ENCODE peak calls at places on chromosomes 1 and 21, in four cellular contexts. K is neural progenitor cell, S is astrocyte, T is heart right ventricle. X is an unnamed sample. For H3K4me1, the result is how much of the 10 kb centered on the place peaks cover.

GRCh38 chr1:164678289-164678688 is 119.3 kb downstream of the PBX1 start:
- DNase-seq in K (no peak), S (no peak), T (no peak), X (no peak)

GRCh38 chr21:17650301-17650700 is 37.6 kb upstream of the BTG3 start:
- DNase-seq in K (no peak), S (no peak), T (no peak), X (no peak)

GRCh38 chr1:14598007-14598497 is 433 bp upstream of the KAZN start:
- DNase-seq in K (peak), S (no peak), T (no peak), X (no peak)

GRCh38 chr1:10308001-10308400 is 90.9 kb upstream of the PGD start:
- DNase-seq in K (no peak), S (no peak), T (no peak), X (peak)

GRCh38 chr21:39575778-39576177 is 37.0 kb upstream of the B3GALT5 start:
- DNase-seq in K (no peak), S (peak), T (no peak), X (no peak)

GRCh38 chr1:172360511-172360910 is 60.0 kb upstream of the C1orf105 start:
- DNase-seq in K (peak), S (peak), T (no peak), X (no peak)

GRCh38 chr21:35529141-35529863 is 480.2 kb upstream of the RUNX1 start:
- DNase-seq in K (no peak), S (peak), T (no peak), X (no peak)

GRCh38 chr1:212828395-212828794 is 19.1 kb downstream of the SPATA45 start:
- DNase-seq in K (no peak), S (no peak), T (no peak), X (no peak)

GRCh38 chr21:32306021-32306780 is 7.5 kb downstream of the MRAP start:
- DNase-seq in K (peak), S (no peak), T (no peak), X (no peak)

GRCh38 chr1:181784039-181784683 is 277.4 kb downstream of the ZNF648 start:
- DNase-seq in K (no peak), S (no peak), T (no peak), X (no peak)

GRCh38 chr1:246444611-246445010 is 62.5 kb downstream of the SMYD3 start:
- DNase-seq in K (no peak), S (no peak), T (no peak), X (no peak)

GRCh38 chr1:248045209-248045608 is 1.4 kb upstream of the OR2L3 start:
- DNase-seq in K (no peak), S (no peak), T (no peak), X (no peak)

GRCh38 chr21:14773777-14774345 is 227.7 kb upstream of the SAMSN1 start:
- DNase-seq in K (peak), S (no peak), T (peak), X (peak)

GRCh38 chr1:223323491-223324484 is 40.2 kb downstream of the SUSD4 start:
- DNase-seq in K (no peak), S (no peak), T (no peak), X (no peak)

GRCh38 chr1:67773462-67773861 is 59.8 kb downstream of the GNG12 start:
- DNase-seq in K (no peak), S (no peak), T (no peak), X (no peak)

GRCh38 chr1:207844374-207844773 is 66.6 kb downstream of the CD34 start:
- DNase-seq in K (no peak), S (no peak), T (no peak), X (no peak)

GRCh38 chr1:154869351-154870116 is 547 bp downstream of the KCNN3 start:
- DNase-seq in K (peak), S (peak), T (peak), X (no peak)

GRCh38 chr1:13617773-13618172 is 34.1 kb downstream of the PDPN start:
- DNase-seq in K (no peak), S (no peak), T (no peak), X (no peak)

GRCh38 chr1:6657138-6657537 is 32.5 kb downstream of the THAP3 start:
- DNase-seq in K (no peak), S (no peak), T (peak), X (no peak)

GRCh38 chr1:22186316-22186715 is 43.4 kb upstream of the WNT4 start:
- DNase-seq in K (no peak), S (no peak), T (no peak), X (no peak)

GRCh38 chr1:22189619-22190018 is 46.7 kb upstream of the WNT4 start:
- DNase-seq in K (no peak), S (no peak), T (no peak), X (no peak)

GRCh38 chr1:22190251-22190650 is 47.4 kb upstream of the WNT4 start:
- DNase-seq in K (no peak), S (no peak), T (no peak), X (no peak)

GRCh38 chr1:22188914-22189313 is 46.0 kb upstream of the WNT4 start:
- DNase-seq in K (no peak), S (no peak), T (no peak), X (no peak)

DNA sequence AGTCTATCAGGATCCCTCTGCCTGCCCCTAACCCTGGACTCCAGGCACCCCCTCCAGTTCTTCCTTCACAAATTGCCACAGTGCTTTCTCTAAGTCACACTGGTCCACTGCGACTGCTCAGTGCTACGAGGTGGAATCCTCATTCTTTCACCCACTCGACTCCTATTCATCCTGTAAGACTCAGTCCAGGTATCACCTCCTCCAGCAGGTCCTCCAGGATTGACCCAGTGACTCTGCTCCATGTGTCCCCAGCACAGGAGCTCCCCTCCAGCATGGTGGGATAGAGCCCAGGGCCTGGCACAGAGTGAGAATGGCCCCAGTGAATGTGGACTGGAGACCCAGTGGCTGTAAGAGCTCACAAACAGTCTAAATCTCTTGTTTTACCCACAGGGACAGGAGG is 45.5 kb upstream of the WNT4 start:
- DNase-seq in K (no peak), S (no peak), T (no peak), X (no peak)
- H3K4me1 ChIP-seq in K (under half), S (under half), T (under half), X (under half)

GRCh38 chr1:108071601-108072000 is 106.6 kb upstream of the VAV3 start:
- DNase-seq in K (no peak), S (no peak), T (no peak), X (no peak)
- H3K4me1 ChIP-seq in K (under half), S (under half), T (under half), X (under half)

GRCh38 chr1:113901171-113901570 is 3.4 kb downstream of the AP4B1 start:
- DNase-seq in K (no peak), S (no peak), T (no peak), X (no peak)

GRCh38 chr1:113905435-113905861 is 322 bp downstream of the DCLRE1B start:
- DNase-seq in K (peak), S (no peak), T (no peak), X (no peak)

GRCh38 chr1:113904674-113905434 is at the start of the genes AP4B1 and DCLRE1B:
- DNase-seq in K (peak), S (peak), T (peak), X (peak)

GRCh38 chr1:113903496-113904291 is 905 bp downstream of the AP4B1 start:
- DNase-seq in K (no peak), S (no peak), T (no peak), X (no peak)

DNA sequence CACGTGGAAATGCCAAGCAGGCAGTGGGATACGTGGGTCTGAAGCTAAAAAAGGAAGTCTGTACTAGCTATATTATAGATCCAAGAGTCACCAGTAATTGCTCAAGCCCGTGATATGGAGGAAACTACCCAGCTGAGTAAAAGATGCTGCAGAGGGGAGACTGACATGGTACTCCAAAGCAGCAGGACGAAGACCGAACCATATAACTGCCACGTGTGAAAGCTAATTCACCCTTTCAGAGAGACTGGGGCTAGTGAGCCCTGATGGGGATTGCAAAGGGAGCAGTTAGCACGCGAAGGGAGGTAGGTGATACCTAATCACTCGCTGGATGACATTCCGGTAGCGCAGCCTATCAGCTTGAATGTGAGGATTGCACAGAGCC is 316 bp downstream of the AP4B1 start:
- DNase-seq in K (peak), S (no peak), T (no peak), X (no peak)
- H3K4me1 ChIP-seq in K (under half), S (under half), T (under half), X (under half)

DNA sequence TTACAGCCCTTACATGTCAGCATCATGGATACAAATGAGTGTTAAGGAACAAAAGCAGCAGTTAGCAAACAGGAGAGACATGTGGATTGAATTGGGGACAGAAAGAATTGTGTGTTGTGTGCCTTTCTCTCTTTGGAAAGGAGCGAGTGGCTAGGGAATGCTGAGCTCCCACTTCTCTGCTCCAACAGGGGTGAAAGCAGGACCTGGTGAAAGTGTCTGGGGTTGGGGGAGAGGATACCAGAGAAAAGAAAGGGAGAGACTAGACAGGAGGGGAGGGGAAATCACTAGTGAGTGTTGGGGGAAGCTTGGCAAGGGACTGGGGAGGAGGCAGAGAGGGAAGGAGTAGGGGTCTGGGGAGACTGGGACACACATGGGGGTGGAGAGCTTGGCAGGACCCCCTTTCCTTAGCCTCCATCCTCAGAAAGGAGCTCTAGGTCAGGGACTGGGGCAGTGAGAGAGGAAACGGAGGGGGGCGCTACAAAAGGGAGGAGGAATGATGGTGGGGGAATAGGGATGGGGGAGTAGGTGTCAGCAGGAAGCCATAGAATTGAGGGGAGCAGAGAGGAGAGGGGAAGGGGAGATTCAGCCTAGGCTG is 2.2 kb downstream of the KIRREL1 start:
- DNase-seq in K (no peak), S (no peak), T (no peak), X (no peak)
- H3K4me1 ChIP-seq in K (half or more), S (under half), T (under half), X (under half)

X was measured in effector memory CD4-positive, alpha-beta T cell.